ENCODE peak calls at places on chromosomes 3 and 15, in six cellular contexts. One of them, this sample, is unnamed.

GRCh38 chr3:58628823-58629562 is 37.6 kb downstream of the FAM3D start:
- DNase-seq in A673: peak; percentile 80
- DNase-seq in nephron progenitor cell: no peak
- DNase-seq in KBM-7: no peak
- DNase-seq in progenitor cell of endocrine pancreas: no peak
- DNase-seq in stimulated activated CD8-positive, alpha-beta memory T cell treated with anti-CD3 and anti-CD28 coated beads, Interleukin-15, amount 100 ng/mL, for 4 hours: no peak
- DNase-seq in this sample: no peak

GRCh38 chr3:173893066-173893465 is 495.5 kb downstream of the NLGN1 start:
- DNase-seq in A673: no peak
- DNase-seq in nephron progenitor cell: no peak
- DNase-seq in KBM-7: no peak
- DNase-seq in progenitor cell of endocrine pancreas: no peak
- DNase-seq in stimulated activated CD8-positive, alpha-beta memory T cell treated with anti-CD3 and anti-CD28 coated beads, Interleukin-15, amount 100 ng/mL, for 4 hours: no peak
- DNase-seq in this sample: no peak

GRCh38 chr15:68145706-68146105 is 59.4 kb downstream of the CALML4 start:
- DNase-seq in A673: no peak
- DNase-seq in nephron progenitor cell: no peak
- DNase-seq in KBM-7: no peak
- DNase-seq in progenitor cell of endocrine pancreas: no peak
- DNase-seq in stimulated activated CD8-positive, alpha-beta memory T cell treated with anti-CD3 and anti-CD28 coated beads, Interleukin-15, amount 100 ng/mL, for 4 hours: no peak
- DNase-seq in this sample: no peak

GRCh38 chr3:177385831-177386301 is 188.6 kb upstream of the TBL1XR1 start:
- DNase-seq in A673: peak; percentile 23
- DNase-seq in nephron progenitor cell: no peak
- DNase-seq in KBM-7: no peak
- DNase-seq in progenitor cell of endocrine pancreas: no peak
- DNase-seq in stimulated activated CD8-positive, alpha-beta memory T cell treated with anti-CD3 and anti-CD28 coated beads, Interleukin-15, amount 100 ng/mL, for 4 hours: no peak
- DNase-seq in this sample: no peak

GRCh38 chr3:23763040-23763477 is 42.7 kb upstream of the UBE2E1 start:
- DNase-seq in A673: no peak
- DNase-seq in nephron progenitor cell: peak; percentile 27
- DNase-seq in KBM-7: peak; percentile 18
- DNase-seq in progenitor cell of endocrine pancreas: no peak
- DNase-seq in stimulated activated CD8-positive, alpha-beta memory T cell treated with anti-CD3 and anti-CD28 coated beads, Interleukin-15, amount 100 ng/mL, for 4 hours: no peak
- DNase-seq in this sample: no peak

GRCh38 chr3:168094877-168095610 is 680 bp downstream of the GOLIM4 start:
- DNase-seq in A673: peak; percentile 68
- DNase-seq in nephron progenitor cell: peak; percentile 65
- DNase-seq in KBM-7: peak; percentile 84
- DNase-seq in progenitor cell of endocrine pancreas: peak; percentile 12
- DNase-seq in stimulated activated CD8-positive, alpha-beta memory T cell treated with anti-CD3 and anti-CD28 coated beads, Interleukin-15, amount 100 ng/mL, for 4 hours: no peak
- DNase-seq in this sample: peak; percentile 29

GRCh38 chr15:45184562-45185041 is 3.2 kb downstream of the SHF start:
- DNase-seq in A673: no peak
- DNase-seq in nephron progenitor cell: no peak
- DNase-seq in KBM-7: no peak
- DNase-seq in progenitor cell of endocrine pancreas: no peak
- DNase-seq in stimulated activated CD8-positive, alpha-beta memory T cell treated with anti-CD3 and anti-CD28 coated beads, Interleukin-15, amount 100 ng/mL, for 4 hours: no peak
- DNase-seq in this sample: no peak

GRCh38 chr3:88773766-88774165 is 333.7 kb upstream of the EPHA3 start:
- DNase-seq in A673: peak; percentile 3
- DNase-seq in nephron progenitor cell: no peak
- DNase-seq in KBM-7: no peak
- DNase-seq in progenitor cell of endocrine pancreas: no peak
- DNase-seq in stimulated activated CD8-positive, alpha-beta memory T cell treated with anti-CD3 and anti-CD28 coated beads, Interleukin-15, amount 100 ng/mL, for 4 hours: no peak
- DNase-seq in this sample: no peak

GRCh38 chr3:65497846-65498245 is 540.9 kb downstream of the MAGI1 start:
- DNase-seq in A673: no peak
- DNase-seq in nephron progenitor cell: no peak
- DNase-seq in KBM-7: no peak
- DNase-seq in progenitor cell of endocrine pancreas: no peak
- DNase-seq in stimulated activated CD8-positive, alpha-beta memory T cell treated with anti-CD3 and anti-CD28 coated beads, Interleukin-15, amount 100 ng/mL, for 4 hours: no peak
- DNase-seq in this sample: peak; percentile 55

GRCh38 chr3:3151513-3151912 is 24.8 kb downstream of the TRNT1 start:
- DNase-seq in A673: no peak
- DNase-seq in nephron progenitor cell: no peak
- DNase-seq in KBM-7: no peak
- DNase-seq in progenitor cell of endocrine pancreas: no peak
- DNase-seq in stimulated activated CD8-positive, alpha-beta memory T cell treated with anti-CD3 and anti-CD28 coated beads, Interleukin-15, amount 100 ng/mL, for 4 hours: no peak
- DNase-seq in this sample: no peak

GRCh38 chr3:52124766-52125165 is 29.5 kb downstream of the POC1A start:
- DNase-seq in A673: no peak
- DNase-seq in nephron progenitor cell: no peak
- DNase-seq in KBM-7: no peak
- DNase-seq in progenitor cell of endocrine pancreas: no peak
- DNase-seq in stimulated activated CD8-positive, alpha-beta memory T cell treated with anti-CD3 and anti-CD28 coated beads, Interleukin-15, amount 100 ng/mL, for 4 hours: no peak
- DNase-seq in this sample: no peak

GRCh38 chr3:126523745-126524428 is at the start of gene CHST13:
- DNase-seq in A673: peak; percentile 62
- DNase-seq in nephron progenitor cell: peak; percentile 80
- DNase-seq in KBM-7: peak; percentile 66
- DNase-seq in progenitor cell of endocrine pancreas: no peak
- DNase-seq in stimulated activated CD8-positive, alpha-beta memory T cell treated with anti-CD3 and anti-CD28 coated beads, Interleukin-15, amount 100 ng/mL, for 4 hours: no peak
- DNase-seq in this sample: no peak

GRCh38 chr3:14199641-14200040 is 21.0 kb downstream of the LSM3 start:
- DNase-seq in A673: no peak
- DNase-seq in nephron progenitor cell: no peak
- DNase-seq in KBM-7: no peak
- DNase-seq in progenitor cell of endocrine pancreas: no peak
- DNase-seq in stimulated activated CD8-positive, alpha-beta memory T cell treated with anti-CD3 and anti-CD28 coated beads, Interleukin-15, amount 100 ng/mL, for 4 hours: no peak
- DNase-seq in this sample: no peak

GRCh38 chr3:30502742-30503073 is 103.7 kb upstream of the TGFBR2 start:
- DNase-seq in A673: no peak
- DNase-seq in nephron progenitor cell: no peak
- DNase-seq in KBM-7: no peak
- DNase-seq in progenitor cell of endocrine pancreas: no peak
- DNase-seq in stimulated activated CD8-positive, alpha-beta memory T cell treated with anti-CD3 and anti-CD28 coated beads, Interleukin-15, amount 100 ng/mL, for 4 hours: no peak
- DNase-seq in this sample: no peak

GRCh38 chr3:156816091-156816793 is 9.9 kb upstream of the LEKR1 start:
- DNase-seq in A673: no peak
- DNase-seq in nephron progenitor cell: peak; percentile 64
- DNase-seq in KBM-7: no peak
- DNase-seq in progenitor cell of endocrine pancreas: peak; percentile 42
- DNase-seq in stimulated activated CD8-positive, alpha-beta memory T cell treated with anti-CD3 and anti-CD28 coated beads, Interleukin-15, amount 100 ng/mL, for 4 hours: no peak
- DNase-seq in this sample: no peak

GRCh38 chr15:20341901-20342605 is 199.5 kb downstream of the GOLGA6L6 start:
- DNase-seq in A673: no peak
- DNase-seq in nephron progenitor cell: peak; percentile 58
- DNase-seq in KBM-7: no peak
- DNase-seq in progenitor cell of endocrine pancreas: peak; percentile 85
- DNase-seq in stimulated activated CD8-positive, alpha-beta memory T cell treated with anti-CD3 and anti-CD28 coated beads, Interleukin-15, amount 100 ng/mL, for 4 hours: no peak
- DNase-seq in this sample: no peak

GRCh38 chr15:74978503-74978902 is 16.9 kb upstream of the SCAMP5 start:
- DNase-seq in A673: no peak
- DNase-seq in nephron progenitor cell: no peak
- DNase-seq in KBM-7: no peak
- DNase-seq in progenitor cell of endocrine pancreas: no peak
- DNase-seq in stimulated activated CD8-positive, alpha-beta memory T cell treated with anti-CD3 and anti-CD28 coated beads, Interleukin-15, amount 100 ng/mL, for 4 hours: no peak
- DNase-seq in this sample: no peak

This sample was measured in NCI-H2081 treated with DMSO at 0.1 percent for 48 hours.